ENCODE peak calls at places on chromosomes 6 and 20, in six cellular contexts. V is adrenal gland, O is heart left ventricle, N is right lobe of liver, D is A673, X is GM23248. B is an unnamed sample. For H3K4me1 and H3K27me3, the result is how much of the 10 kb centered on the place peaks cover.

GRCh38 chr6:131764350-131764749 is 43.5 kb upstream of the ENPP1 start:
- DNase-seq in V (no peak), O (no peak), N (no peak), D (no peak), X (peak), B (no peak)

GRCh38 chr6:143586557-143586956 is 75.0 kb upstream of the FUCA2 start:
- DNase-seq in V (no peak), O (no peak), N (no peak), D (no peak), X (no peak), B (no peak)

GRCh38 chr6:22250486-22250885 is 46.4 kb downstream of the PRL start:
- DNase-seq in V (no peak), O (no peak), N (no peak), D (peak), X (no peak), B (no peak)

GRCh38 chr6:36414481-36414880 is 27.0 kb upstream of the ETV7 start:
- DNase-seq in V (no peak), O (no peak), N (no peak), D (no peak), X (peak), B (no peak)

GRCh38 chr6:96015321-96015790 is 418 bp upstream of the FUT9 start:
- DNase-seq in V (no peak), O (no peak), N (no peak), D (peak), X (no peak), B (peak)

GRCh38 chr6:38593419-38593818 is 46.3 kb downstream of the BTBD9 start:
- DNase-seq in V (no peak), O (no peak), N (no peak), D (no peak), X (peak), B (no peak)

GRCh38 chr6:158605266-158605878 is 39.2 kb downstream of the DYNLT1 start:
- DNase-seq in V (peak), O (no peak), N (no peak), D (peak), X (peak), B (no peak)

GRCh38 chr6:20846602-20847028 is 312.4 kb downstream of the CDKAL1 start:
- DNase-seq in V (no peak), O (no peak), N (no peak), D (peak), X (no peak), B (no peak)

GRCh38 chr6:166417285-166417691 is 34.5 kb upstream of the MPC1 start:
- DNase-seq in V (no peak), O (no peak), N (no peak), D (no peak), X (no peak), B (no peak)

GRCh38 chr6:79196908-79197307 is 37.6 kb downstream of the HMGN3 start:
- DNase-seq in V (no peak), O (no peak), N (no peak), D (no peak), X (no peak), B (no peak)

GRCh38 chr6:13990830-13991229 is 66.1 kb downstream of the RNF182 start:
- DNase-seq in V (no peak), O (no peak), N (no peak), D (no peak), X (no peak), B (no peak)

GRCh38 chr6:1286972-1287600 is 24.8 kb upstream of the FOXQ1 start:
- DNase-seq in V (no peak), O (no peak), N (no peak), D (no peak), X (peak), B (no peak)

GRCh38 chr6:96420294-96420693 is 101.3 kb upstream of the UFL1 start:
- DNase-seq in V (no peak), O (no peak), N (no peak), D (no peak), X (no peak), B (no peak)

GRCh38 chr6:152575621-152576150 is 61.5 kb downstream of the SYNE1 start:
- DNase-seq in V (peak), O (no peak), N (no peak), D (peak), X (peak), B (no peak)

GRCh38 chr20:48648482-48649051 is 179.2 kb downstream of the PREX1 start:
- DNase-seq in V (peak), O (no peak), N (no peak), D (no peak), X (no peak), B (no peak)

GRCh38 chr6:168420706-168421105 is 20.3 kb upstream of the SMOC2 start:
- DNase-seq in V (no peak), O (no peak), N (no peak), D (no peak), X (no peak), B (no peak)

GRCh38 chr6:81003156-81003555 is 749.3 kb downstream of the TENT5A start:
- DNase-seq in V (no peak), O (no peak), N (no peak), D (no peak), X (peak), B (no peak)

GRCh38 chr6:102759415-102759814 is 1365.9 kb downstream of the GRIK2 start:
- DNase-seq in V (no peak), O (no peak), N (no peak), D (no peak), X (no peak), B (no peak)

GRCh38 chr6:52376763-52377162 is 14.8 kb downstream of the PAQR8 start:
- DNase-seq in V (no peak), O (no peak), N (no peak), D (no peak), X (no peak), B (no peak)

GRCh38 chr6:124056884-124057283 is 253.2 kb downstream of the NKAIN2 start:
- DNase-seq in V (no peak), O (no peak), N (no peak), D (no peak), X (no peak), B (no peak)

GRCh38 chr6:139149383-139149782 is 14.5 kb downstream of the HECA start:
- DNase-seq in V (no peak), O (no peak), N (no peak), D (no peak), X (no peak), B (no peak)
- H3K4me1 ChIP-seq in V (under half), O (under half), N (under half), D (under half), X (under half), B (under half)

GRCh38 chr6:44342052-44342451 is 398 bp upstream of the SPATS1 start:
- DNase-seq in V (no peak), O (peak), N (no peak), D (no peak), X (peak), B (no peak)
- H3K27me3 ChIP-seq in V (under half), O (under half), N (under half), D (under half), X (under half), B (under half)

GRCh38 chr6:44662461-44663121 is 275.1 kb downstream of the CDC5L start:
- DNase-seq in V (no peak), O (no peak), N (no peak), D (peak), X (no peak), B (no peak)
- H3K4me1 ChIP-seq in V (under half), O (under half), N (under half), D (half or more), X (half or more), B (under half)

GRCh38 chr20:2749343-2749950 is 51.0 kb downstream of the CPXM1 start:
- DNase-seq in V (no peak), O (peak), N (no peak), D (no peak), X (no peak), B (no peak)

GRCh38 chr20:2751868-2752630 is 48.4 kb downstream of the CPXM1 start:
- DNase-seq in V (no peak), O (no peak), N (peak), D (peak), X (peak), B (peak)

GRCh38 chr20:2749951-2750342 is 50.5 kb downstream of the CPXM1 start:
- DNase-seq in V (no peak), O (no peak), N (no peak), D (no peak), X (no peak), B (no peak)

GRCh38 chr20:2751347-2751867 is 49.0 kb downstream of the CPXM1 start:
- DNase-seq in V (no peak), O (no peak), N (peak), D (no peak), X (no peak), B (no peak)

GRCh38 chr20:2750343-2751251 is 49.8 kb downstream of the CPXM1 start:
- DNase-seq in V (peak), O (no peak), N (peak), D (peak), X (peak), B (no peak)
- H3K27me3 ChIP-seq in V (under half), O (under half), N (under half), D (under half), X (half or more), B (under half)

GRCh38 chr20:24340933-24341332 is 128.5 kb upstream of the SYNDIG1 start:
- DNase-seq in V (no peak), O (no peak), N (no peak), D (no peak), X (no peak), B (no peak)

GRCh38 chr20:24337551-24337950 is 131.9 kb upstream of the SYNDIG1 start:
- DNase-seq in V (no peak), O (no peak), N (no peak), D (no peak), X (no peak), B (no peak)

GRCh38 chr20:24339179-24339578 is 130.2 kb upstream of the SYNDIG1 start:
- DNase-seq in V (no peak), O (no peak), N (no peak), D (no peak), X (no peak), B (no peak)

GRCh38 chr20:24334830-24335229 is 134.6 kb upstream of the SYNDIG1 start:
- DNase-seq in V (no peak), O (no peak), N (no peak), D (no peak), X (no peak), B (no peak)

GRCh38 chr20:24337074-24337473 is 132.4 kb upstream of the SYNDIG1 start:
- DNase-seq in V (no peak), O (no peak), N (no peak), D (no peak), X (peak), B (no peak)
- H3K4me1 ChIP-seq in V (under half), O (under half), N (under half), D (under half), X (under half), B (under half)

B was measured in pancreas.